ENCODE peak calls at places on chromosomes 4 and X, in five cellular contexts. D is HepG2, M is H1, K is GM12878, Z is K562. L is an unnamed sample.

GRCh38 chr4:24664956-24665355 is 80.6 kb upstream of the DHX15 start:
- DNase-seq in D (peak), M (no peak), K (no peak), Z (no peak), L (no peak)

GRCh38 chr4:128573781-128574508 is 235.6 kb upstream of the JADE1 start:
- DNase-seq in D (peak), M (no peak), K (no peak), Z (no peak), L (peak)

GRCh38 chr4:85707591-85707990 is 232.6 kb downstream of the ARHGAP24 start:
- DNase-seq in D (no peak), M (no peak), K (peak), Z (no peak), L (no peak)

GRCh38 chrX:48702716-48703115 is 6.2 kb downstream of the SUV39H1 start:
- DNase-seq in D (no peak), M (no peak), K (no peak), Z (no peak), L (no peak)

GRCh38 chr4:40227284-40227683 is 30.5 kb downstream of the RHOH start:
- DNase-seq in D (no peak), M (no peak), K (peak), Z (no peak), L (no peak)

GRCh38 chr4:87805971-87806370 is 6.6 kb downstream of the IBSP start:
- DNase-seq in D (no peak), M (no peak), K (no peak), Z (no peak), L (no peak)

GRCh38 chr4:18020671-18021469 is 685 bp downstream of the LCORL start:
- DNase-seq in D (peak), M (peak), K (peak), Z (peak), L (peak)

GRCh38 chrX:22689290-22689689 is 310.5 kb upstream of the DDX53 start:
- DNase-seq in D (no peak), M (peak), K (no peak), Z (no peak), L (peak)

GRCh38 chr4:183154701-183155391 is 55.8 kb downstream of the WWC2 start:
- DNase-seq in D (peak), M (no peak), K (no peak), Z (no peak), L (peak)

GRCh38 chrX:7444967-7445366 is 297.0 kb upstream of the PUDP start:
- DNase-seq in D (no peak), M (no peak), K (peak), Z (no peak), L (no peak)

GRCh38 chr4:189845145-189845846 is 95.4 kb upstream of the FRG1 start:
- DNase-seq in D (no peak), M (no peak), K (no peak), Z (no peak), L (no peak)

GRCh38 chrX:132119821-132120220 is 8.0 kb downstream of the FRMD7 start:
- DNase-seq in D (no peak), M (no peak), K (no peak), Z (no peak), L (no peak)

GRCh38 chrX:26442340-26442739 is 226.4 kb downstream of the MAGEB5 start:
- DNase-seq in D (no peak), M (no peak), K (no peak), Z (no peak), L (peak)
- TF ChIP-seq CTCF in D (no peak), M (peak), K (peak), Z (no peak), L (peak)

DNA sequence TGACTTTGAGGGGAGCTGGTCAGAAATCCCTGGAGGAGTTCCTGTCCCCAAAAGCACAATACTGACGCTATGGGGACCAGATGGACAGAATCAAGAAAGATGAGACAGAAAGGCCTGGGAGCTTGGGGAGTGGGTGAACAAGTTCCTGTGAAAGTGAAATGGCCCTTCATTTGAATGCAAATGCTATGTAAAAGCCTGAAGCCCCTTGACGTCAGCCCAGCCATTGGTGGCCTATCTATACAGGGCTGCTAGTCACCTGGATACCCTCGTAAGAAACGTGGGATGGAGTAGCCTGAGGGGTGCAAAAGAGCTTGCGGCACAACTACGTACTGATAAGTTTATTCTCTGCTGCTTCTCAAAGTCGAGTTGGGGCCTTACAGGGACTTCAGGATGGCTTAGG is at the start of gene CDX4:
- DNase-seq in D (no peak), M (no peak), K (no peak), Z (no peak), L (peak)
- TF ChIP-seq CREB1 in D (no peak), M (no peak), K (no peak), Z (no peak), L (no peak)

DNA sequence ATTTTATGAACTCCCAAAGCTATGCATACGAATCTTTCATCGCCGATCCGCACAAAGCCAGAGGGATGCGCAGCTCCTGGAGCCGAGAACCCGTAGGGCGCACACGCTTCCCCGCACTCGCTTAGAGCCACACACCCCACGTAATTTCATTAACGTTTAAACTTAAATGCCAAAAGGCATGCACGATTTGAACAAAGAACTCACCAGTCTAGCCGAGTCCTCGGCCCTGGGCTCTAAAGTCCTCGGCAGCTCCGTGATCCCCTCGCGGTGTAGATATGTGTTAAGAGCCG is 2.4 kb upstream of the FAT1 start:
- DNase-seq in D (no peak), M (no peak), K (no peak), Z (no peak), L (no peak)
- H3K4me3 ChIP-seq in D (peak), M (peak), K (no peak), Z (peak), L (peak)

GRCh38 chrX:119292445-119292844 is 56.4 kb downstream of the PGRMC1 start:
- DNase-seq in D (no peak), M (no peak), K (no peak), Z (no peak), L (peak)

DNA sequence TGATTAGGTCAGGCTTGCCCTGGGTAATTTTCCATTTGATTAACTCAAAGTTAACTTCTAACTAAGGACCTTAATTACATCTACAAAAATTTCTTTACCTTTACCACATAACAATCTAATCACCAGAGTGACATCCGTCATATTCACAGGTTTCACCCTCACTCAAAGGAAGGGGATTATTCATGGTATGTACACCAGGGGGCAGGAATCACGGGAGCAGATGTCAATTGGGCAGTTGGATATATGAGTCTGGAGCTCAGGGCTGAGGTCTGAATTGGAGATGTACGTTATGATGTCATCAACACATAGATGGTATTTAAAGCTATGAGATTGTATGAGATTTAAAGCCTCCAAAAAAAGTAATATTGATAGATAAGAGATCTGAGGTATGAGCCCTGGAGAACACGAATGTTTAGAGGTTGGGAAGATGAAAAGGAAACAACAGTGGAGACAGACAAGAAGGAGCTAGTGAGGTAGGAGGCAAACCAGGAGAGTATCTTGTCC is 52.9 kb downstream of the PGRMC1 start:
- DNase-seq in D (no peak), M (no peak), K (no peak), Z (no peak), L (no peak)
- TF ChIP-seq CTCF in D (peak), M (peak), K (no peak), Z (peak), L (peak)

DNA sequence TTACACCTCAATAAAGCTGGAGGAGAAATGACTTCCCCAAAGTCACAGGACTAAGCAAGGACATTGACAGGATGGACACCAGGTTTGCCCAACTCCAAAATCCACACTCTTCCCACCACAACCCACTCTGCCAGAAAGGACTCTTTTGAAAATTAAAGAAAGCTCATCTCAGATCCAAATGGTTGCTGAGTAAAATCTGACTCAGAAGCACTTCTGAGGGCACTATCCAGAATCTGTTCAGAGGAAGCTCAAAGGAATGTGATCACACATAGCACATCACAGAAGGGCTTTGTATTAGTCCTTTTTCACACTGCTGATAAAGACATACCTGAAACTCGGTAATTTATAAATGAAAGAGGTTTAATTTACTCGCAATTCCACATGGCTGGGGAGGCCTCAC is 155.5 kb downstream of the RAB28 start:
- DNase-seq in D (no peak), M (no peak), K (no peak), Z (no peak), L (no peak)
- TF ChIP-seq CREB1 in D (no peak), M (no peak), K (no peak), Z (no peak), L (no peak)